ENCODE peak calls at places on chromosomes 2 and 18, in five cellular contexts. One of them, this sample, is unnamed.

GRCh38 chr2:101308432-101309210 is at the start of gene RNF149:
- DNase-seq in WTC11: peak; percentile 89
- DNase-seq in iris pigment epithelial cell: peak; percentile 90
- DNase-seq in HS-27A: peak; percentile 59
- DNase-seq in NCI-H345: peak; percentile 85
- DNase-seq in this sample: peak; percentile 88

GRCh38 chr2:86201951-86202692 is 2.9 kb downstream of the MRPL35 start:
- DNase-seq in iris pigment epithelial cell: no peak
- DNase-seq in HS-27A: no peak
- DNase-seq in WTC11: no peak
- DNase-seq in NCI-H345: no peak
- DNase-seq in this sample: no peak

GRCh38 chr2:182057002-182057401 is 71.3 kb downstream of the PPP1R1C start:
- DNase-seq in WTC11: no peak
- DNase-seq in HS-27A: no peak
- DNase-seq in NCI-H345: no peak
- DNase-seq in iris pigment epithelial cell: no peak
- DNase-seq in this sample: no peak

GRCh38 chr2:45598545-45598944 is 12.5 kb downstream of the SRBD1 start:
- DNase-seq in WTC11: no peak
- DNase-seq in iris pigment epithelial cell: no peak
- DNase-seq in HS-27A: no peak
- DNase-seq in NCI-H345: no peak
- DNase-seq in this sample: no peak

GRCh38 chr18:36752929-36753865 is 75.6 kb downstream of the TPGS2 start:
- DNase-seq in HS-27A: no peak
- DNase-seq in WTC11: no peak
- DNase-seq in iris pigment epithelial cell: peak; percentile 11
- DNase-seq in NCI-H345: no peak
- DNase-seq in this sample: no peak

GRCh38 chr18:36074435-36074834 is 7.1 kb upstream of the RPRD1A start:
- DNase-seq in HS-27A: no peak
- DNase-seq in NCI-H345: no peak
- DNase-seq in WTC11: no peak
- DNase-seq in iris pigment epithelial cell: no peak
- DNase-seq in this sample: no peak

GRCh38 chr2:102226171-102226570 is 39.3 kb downstream of the IL1RL2 start:
- DNase-seq in HS-27A: no peak
- DNase-seq in iris pigment epithelial cell: no peak
- DNase-seq in WTC11: no peak
- DNase-seq in NCI-H345: no peak
- DNase-seq in this sample: no peak

GRCh38 chr2:235740821-235741220 is 247.0 kb downstream of the AGAP1 start:
- DNase-seq in HS-27A: no peak
- DNase-seq in iris pigment epithelial cell: peak; percentile 32
- DNase-seq in NCI-H345: peak; percentile 67
- DNase-seq in WTC11: peak; percentile 67
- DNase-seq in this sample: no peak

GRCh38 chr18:36829362-36830140 is 624 bp downstream of the KIAA1328 start:
- DNase-seq in WTC11: no peak
- DNase-seq in HS-27A: peak; percentile 23
- DNase-seq in iris pigment epithelial cell: peak; percentile 40
- DNase-seq in NCI-H345: peak; percentile 39
- DNase-seq in this sample: no peak

GRCh38 chr2:25160376-25160775 is 8.0 kb downstream of the POMC start:
- DNase-seq in iris pigment epithelial cell: no peak
- DNase-seq in WTC11: no peak
- DNase-seq in HS-27A: no peak
- DNase-seq in NCI-H345: no peak
- DNase-seq in this sample: no peak

GRCh38 chr2:160507464-160507863 is 13.9 kb upstream of the RBMS1 start:
- DNase-seq in NCI-H345: no peak
- DNase-seq in HS-27A: no peak
- DNase-seq in iris pigment epithelial cell: peak; percentile 47
- DNase-seq in WTC11: no peak
- DNase-seq in this sample: no peak

GRCh38 chr2:69830045-69830905 is 815 bp downstream of the GMCL1 start:
- DNase-seq in WTC11: peak; percentile 53
- DNase-seq in HS-27A: no peak
- DNase-seq in NCI-H345: no peak
- DNase-seq in iris pigment epithelial cell: peak; percentile 20
- DNase-seq in this sample: no peak

GRCh38 chr2:37706334-37706733 is 34.9 kb upstream of the CDC42EP3 start:
- DNase-seq in NCI-H345: no peak
- DNase-seq in WTC11: no peak
- DNase-seq in iris pigment epithelial cell: no peak
- DNase-seq in HS-27A: no peak
- DNase-seq in this sample: no peak

GRCh38 chr2:43302311-43303051 is 76.1 kb upstream of the ZFP36L2 start:
- DNase-seq in iris pigment epithelial cell: no peak
- DNase-seq in WTC11: no peak
- DNase-seq in HS-27A: no peak
- DNase-seq in NCI-H345: no peak
- DNase-seq in this sample: no peak

GRCh38 chr2:141557329-141558098 is 573.3 kb downstream of the LRP1B start:
- DNase-seq in WTC11: no peak
- DNase-seq in HS-27A: peak; percentile 41
- DNase-seq in NCI-H345: no peak
- DNase-seq in iris pigment epithelial cell: peak; percentile 95
- DNase-seq in this sample: peak; percentile 3

GRCh38 chr2:63863707-63864106 is 22.0 kb downstream of the UGP2 start:
- DNase-seq in WTC11: no peak
- DNase-seq in HS-27A: no peak
- DNase-seq in iris pigment epithelial cell: no peak
- DNase-seq in NCI-H345: no peak
- DNase-seq in this sample: no peak

GRCh38 chr18:12336887-12337286 is 28.8 kb downstream of the TUBB6 start:
- DNase-seq in HS-27A: peak; percentile 29
- DNase-seq in WTC11: no peak
- DNase-seq in iris pigment epithelial cell: peak; percentile 86
- DNase-seq in NCI-H345: no peak
- DNase-seq in this sample: no peak

GRCh38 chr2:238370482-238371372 is 50.4 kb downstream of the TRAF3IP1 start:
- DNase-seq in NCI-H345: peak; percentile 49
- DNase-seq in HS-27A: no peak
- DNase-seq in WTC11: peak; percentile 48
- DNase-seq in iris pigment epithelial cell: peak; percentile 68
- DNase-seq in this sample: no peak

GRCh38 chr2:233442028-233442310 is 87.7 kb downstream of the DGKD start:
- DNase-seq in WTC11: no peak
- DNase-seq in HS-27A: no peak
- DNase-seq in NCI-H345: no peak
- DNase-seq in iris pigment epithelial cell: no peak
- DNase-seq in this sample: no peak